ENCODE peak calls at places on chromosomes 2 and 18, in nine cellular contexts. One of them, this sample, is unnamed. For H3K4me1, the result is how much of the 10 kb centered on the place peaks cover.

GRCh38 chr2:1618191-1618961 is 125.9 kb downstream of the PXDN start:
- DNase-seq in CD8-positive, alpha-beta T cell: no peak
- DNase-seq in A673: no peak
- DNase-seq in SK-N-SH: no peak
- DNase-seq in lower lobe of right lung: peak
- DNase-seq in pancreas: no peak
- DNase-seq in HCT116: no peak
- DNase-seq in IMR-90: no peak
- DNase-seq in hepatocyte: no peak
- DNase-seq in this sample: peak

GRCh38 chr2:217853301-217853881 is 149.4 kb downstream of the TNS1 start:
- DNase-seq in hepatocyte: peak
- DNase-seq in HCT116: no peak
- DNase-seq in CD8-positive, alpha-beta T cell: no peak
- DNase-seq in lower lobe of right lung: no peak
- DNase-seq in A673: no peak
- DNase-seq in IMR-90: peak
- DNase-seq in SK-N-SH: no peak
- DNase-seq in pancreas: no peak
- DNase-seq in this sample: no peak

GRCh38 chr18:48408111-48408726 is 964 bp downstream of the ZBTB7C start:
- DNase-seq in CD8-positive, alpha-beta T cell: no peak
- DNase-seq in A673: no peak
- DNase-seq in HCT116: no peak
- DNase-seq in IMR-90: no peak
- DNase-seq in SK-N-SH: peak
- DNase-seq in pancreas: peak
- DNase-seq in hepatocyte: no peak
- DNase-seq in lower lobe of right lung: peak
- DNase-seq in this sample: no peak

GRCh38 chr2:47503481-47504070 is 100.6 kb downstream of the MSH2 start:
- DNase-seq in lower lobe of right lung: no peak
- DNase-seq in HCT116: no peak
- DNase-seq in hepatocyte: no peak
- DNase-seq in pancreas: no peak
- DNase-seq in CD8-positive, alpha-beta T cell: no peak
- DNase-seq in IMR-90: no peak
- DNase-seq in SK-N-SH: no peak
- DNase-seq in A673: no peak
- DNase-seq in this sample: no peak

GRCh38 chr2:123073956-123074355 is 951.1 kb upstream of the CNTNAP5 start:
- DNase-seq in IMR-90: no peak
- DNase-seq in hepatocyte: no peak
- DNase-seq in HCT116: no peak
- DNase-seq in pancreas: no peak
- DNase-seq in lower lobe of right lung: no peak
- DNase-seq in A673: no peak
- DNase-seq in SK-N-SH: no peak
- DNase-seq in CD8-positive, alpha-beta T cell: no peak
- DNase-seq in this sample: no peak

GRCh38 chr18:9712606-9713005 is 4.5 kb downstream of the RAB31 start:
- DNase-seq in IMR-90: no peak
- DNase-seq in SK-N-SH: no peak
- DNase-seq in CD8-positive, alpha-beta T cell: no peak
- DNase-seq in A673: no peak
- DNase-seq in pancreas: no peak
- DNase-seq in hepatocyte: no peak
- DNase-seq in HCT116: no peak
- DNase-seq in lower lobe of right lung: no peak
- DNase-seq in this sample: no peak

GRCh38 chr2:26438526-26438925 is 36.8 kb downstream of the DRC1 start:
- DNase-seq in hepatocyte: no peak
- DNase-seq in SK-N-SH: no peak
- DNase-seq in CD8-positive, alpha-beta T cell: no peak
- DNase-seq in pancreas: no peak
- DNase-seq in A673: no peak
- DNase-seq in IMR-90: peak
- DNase-seq in lower lobe of right lung: no peak
- DNase-seq in HCT116: no peak
- DNase-seq in this sample: no peak

GRCh38 chr2:7392076-7392787 is 475.0 kb downstream of the RNF144A start:
- DNase-seq in A673: no peak
- DNase-seq in pancreas: no peak
- DNase-seq in HCT116: no peak
- DNase-seq in IMR-90: no peak
- DNase-seq in SK-N-SH: no peak
- DNase-seq in lower lobe of right lung: no peak
- DNase-seq in hepatocyte: peak
- DNase-seq in CD8-positive, alpha-beta T cell: no peak
- DNase-seq in this sample: no peak

GRCh38 chr2:125167820-125168219 is 1142.7 kb downstream of the CNTNAP5 start:
- DNase-seq in IMR-90: peak
- DNase-seq in lower lobe of right lung: no peak
- DNase-seq in HCT116: no peak
- DNase-seq in hepatocyte: no peak
- DNase-seq in SK-N-SH: no peak
- DNase-seq in A673: no peak
- DNase-seq in CD8-positive, alpha-beta T cell: no peak
- DNase-seq in pancreas: no peak
- DNase-seq in this sample: no peak

GRCh38 chr18:67308819-67309218 is 207.7 kb downstream of the DSEL start:
- DNase-seq in CD8-positive, alpha-beta T cell: no peak
- DNase-seq in A673: no peak
- DNase-seq in HCT116: no peak
- DNase-seq in lower lobe of right lung: no peak
- DNase-seq in hepatocyte: no peak
- DNase-seq in SK-N-SH: no peak
- DNase-seq in pancreas: no peak
- DNase-seq in IMR-90: no peak
- DNase-seq in this sample: no peak

GRCh38 chr2:20050104-20050711 is 1.2 kb downstream of the LAPTM4A start:
- DNase-seq in lower lobe of right lung: no peak
- DNase-seq in hepatocyte: peak
- DNase-seq in SK-N-SH: peak
- DNase-seq in pancreas: no peak
- DNase-seq in CD8-positive, alpha-beta T cell: peak
- DNase-seq in HCT116: no peak
- DNase-seq in IMR-90: peak
- DNase-seq in A673: peak
- DNase-seq in this sample: no peak

GRCh38 chr2:232363784-232364615 is 14.6 kb upstream of the ALPP start:
- DNase-seq in pancreas: peak
- DNase-seq in SK-N-SH: no peak
- DNase-seq in IMR-90: peak
- DNase-seq in hepatocyte: no peak
- DNase-seq in HCT116: no peak
- DNase-seq in A673: no peak
- DNase-seq in CD8-positive, alpha-beta T cell: no peak
- DNase-seq in lower lobe of right lung: no peak
- DNase-seq in this sample: no peak

GRCh38 chr2:229900012-229900411 is 21.8 kb downstream of the TRIP12 start:
- DNase-seq in hepatocyte: no peak
- DNase-seq in CD8-positive, alpha-beta T cell: no peak
- DNase-seq in pancreas: no peak
- DNase-seq in HCT116: no peak
- DNase-seq in A673: no peak
- DNase-seq in IMR-90: no peak
- DNase-seq in SK-N-SH: no peak
- DNase-seq in lower lobe of right lung: no peak
- DNase-seq in this sample: no peak

GRCh38 chr2:229896857-229897256 is 25.0 kb downstream of the TRIP12 start:
- DNase-seq in SK-N-SH: no peak
- DNase-seq in hepatocyte: no peak
- DNase-seq in A673: no peak
- DNase-seq in pancreas: no peak
- DNase-seq in lower lobe of right lung: no peak
- DNase-seq in HCT116: no peak
- DNase-seq in CD8-positive, alpha-beta T cell: no peak
- DNase-seq in IMR-90: no peak
- DNase-seq in this sample: no peak

GRCh38 chr2:229899604-229900003 is 22.2 kb downstream of the TRIP12 start:
- DNase-seq in hepatocyte: no peak
- DNase-seq in CD8-positive, alpha-beta T cell: no peak
- DNase-seq in HCT116: no peak
- DNase-seq in pancreas: no peak
- DNase-seq in A673: no peak
- DNase-seq in IMR-90: no peak
- DNase-seq in SK-N-SH: no peak
- DNase-seq in lower lobe of right lung: no peak
- DNase-seq in this sample: no peak

GRCh38 chr2:229905601-229906000 is 16.2 kb downstream of the TRIP12 start:
- DNase-seq in lower lobe of right lung: no peak
- DNase-seq in pancreas: no peak
- DNase-seq in A673: no peak
- DNase-seq in hepatocyte: no peak
- DNase-seq in HCT116: no peak
- DNase-seq in SK-N-SH: no peak
- DNase-seq in CD8-positive, alpha-beta T cell: no peak
- DNase-seq in IMR-90: no peak
- DNase-seq in this sample: no peak

DNA sequence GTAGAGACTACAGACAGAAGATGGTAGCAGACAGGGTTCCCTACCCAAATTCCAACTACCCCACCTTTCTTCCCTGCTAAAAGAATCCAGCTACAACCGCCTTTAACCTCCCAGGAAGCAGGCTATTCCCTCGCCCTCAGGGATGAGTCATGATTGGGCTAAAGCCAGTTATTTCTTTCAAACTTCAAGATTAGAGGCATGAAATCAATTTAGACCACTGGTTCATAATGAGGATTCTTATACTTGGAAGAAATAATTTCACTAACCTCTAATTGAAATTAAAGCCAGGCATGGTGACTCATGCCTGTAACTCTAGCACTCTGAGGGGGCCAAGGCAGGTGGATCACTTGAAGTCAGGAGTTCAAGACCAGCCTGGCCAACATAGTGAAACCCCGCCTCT is 20.0 kb downstream of the TRIP12 start:
- DNase-seq in IMR-90: peak
- DNase-seq in hepatocyte: no peak
- DNase-seq in A673: peak
- DNase-seq in CD8-positive, alpha-beta T cell: no peak
- DNase-seq in lower lobe of right lung: no peak
- DNase-seq in pancreas: no peak
- DNase-seq in HCT116: peak
- DNase-seq in SK-N-SH: peak
- DNase-seq in this sample: no peak
- H3K4me1 ChIP-seq in IMR-90: under half
- H3K4me1 ChIP-seq in hepatocyte: under half
- H3K4me1 ChIP-seq in A673: under half
- H3K4me1 ChIP-seq in CD8-positive, alpha-beta T cell: under half
- H3K4me1 ChIP-seq in lower lobe of right lung: under half
- H3K4me1 ChIP-seq in pancreas: under half
- H3K4me1 ChIP-seq in HCT116: under half
- H3K4me1 ChIP-seq in SK-N-SH: under half
- H3K4me1 ChIP-seq in this sample: under half

GRCh38 chr2:167411367-167411766 is 523.1 kb downstream of the XIRP2 start:
- DNase-seq in SK-N-SH: no peak
- DNase-seq in CD8-positive, alpha-beta T cell: no peak
- DNase-seq in IMR-90: no peak
- DNase-seq in HCT116: no peak
- DNase-seq in pancreas: no peak
- DNase-seq in lower lobe of right lung: no peak
- DNase-seq in hepatocyte: no peak
- DNase-seq in A673: peak
- DNase-seq in this sample: no peak
- TF ChIP-seq CTCF in SK-N-SH: peak
- TF ChIP-seq CTCF in CD8-positive, alpha-beta T cell: no peak
- TF ChIP-seq CTCF in IMR-90: peak
- TF ChIP-seq CTCF in HCT116: no peak
- TF ChIP-seq CTCF in pancreas: no peak
- TF ChIP-seq CTCF in lower lobe of right lung: no peak
- TF ChIP-seq CTCF in hepatocyte: no peak
- TF ChIP-seq CTCF in A673: peak
- TF ChIP-seq CTCF in this sample: no peak

GRCh38 chr2:42793314-42794270 is 1.2 kb upstream of the HAAO start:
- DNase-seq in hepatocyte: peak
- DNase-seq in HCT116: no peak
- DNase-seq in lower lobe of right lung: no peak
- DNase-seq in pancreas: no peak
- DNase-seq in CD8-positive, alpha-beta T cell: no peak
- DNase-seq in SK-N-SH: peak
- DNase-seq in IMR-90: no peak
- DNase-seq in A673: peak
- DNase-seq in this sample: no peak

GRCh38 chr2:42794271-42795046 is 2.1 kb upstream of the HAAO start:
- DNase-seq in lower lobe of right lung: no peak
- DNase-seq in A673: peak
- DNase-seq in CD8-positive, alpha-beta T cell: no peak
- DNase-seq in SK-N-SH: peak
- DNase-seq in pancreas: no peak
- DNase-seq in HCT116: no peak
- DNase-seq in IMR-90: no peak
- DNase-seq in hepatocyte: peak
- DNase-seq in this sample: no peak

GRCh38 chr2:42795871-42796301 is 3.5 kb upstream of the HAAO start:
- DNase-seq in lower lobe of right lung: no peak
- DNase-seq in pancreas: no peak
- DNase-seq in HCT116: no peak
- DNase-seq in CD8-positive, alpha-beta T cell: no peak
- DNase-seq in hepatocyte: no peak
- DNase-seq in A673: peak
- DNase-seq in IMR-90: peak
- DNase-seq in SK-N-SH: no peak
- DNase-seq in this sample: no peak

GRCh38 chr2:42796427-42797248 is 4.3 kb upstream of the HAAO start:
- DNase-seq in hepatocyte: no peak
- DNase-seq in lower lobe of right lung: no peak
- DNase-seq in SK-N-SH: no peak
- DNase-seq in IMR-90: no peak
- DNase-seq in CD8-positive, alpha-beta T cell: no peak
- DNase-seq in HCT116: no peak
- DNase-seq in pancreas: no peak
- DNase-seq in A673: no peak
- DNase-seq in this sample: no peak

GRCh38 chr2:42795275-42795674 is 2.9 kb upstream of the HAAO start:
- DNase-seq in IMR-90: no peak
- DNase-seq in HCT116: no peak
- DNase-seq in SK-N-SH: no peak
- DNase-seq in CD8-positive, alpha-beta T cell: no peak
- DNase-seq in A673: no peak
- DNase-seq in lower lobe of right lung: no peak
- DNase-seq in pancreas: no peak
- DNase-seq in hepatocyte: no peak
- DNase-seq in this sample: no peak
- H3K4me3 ChIP-seq in IMR-90: no peak
- H3K4me3 ChIP-seq in HCT116: no peak
- H3K4me3 ChIP-seq in SK-N-SH: no peak
- H3K4me3 ChIP-seq in CD8-positive, alpha-beta T cell: no peak
- H3K4me3 ChIP-seq in A673: no peak
- H3K4me3 ChIP-seq in lower lobe of right lung: no peak
- H3K4me3 ChIP-seq in pancreas: no peak
- H3K4me3 ChIP-seq in hepatocyte: no peak
- H3K4me3 ChIP-seq in this sample: no peak

DNA sequence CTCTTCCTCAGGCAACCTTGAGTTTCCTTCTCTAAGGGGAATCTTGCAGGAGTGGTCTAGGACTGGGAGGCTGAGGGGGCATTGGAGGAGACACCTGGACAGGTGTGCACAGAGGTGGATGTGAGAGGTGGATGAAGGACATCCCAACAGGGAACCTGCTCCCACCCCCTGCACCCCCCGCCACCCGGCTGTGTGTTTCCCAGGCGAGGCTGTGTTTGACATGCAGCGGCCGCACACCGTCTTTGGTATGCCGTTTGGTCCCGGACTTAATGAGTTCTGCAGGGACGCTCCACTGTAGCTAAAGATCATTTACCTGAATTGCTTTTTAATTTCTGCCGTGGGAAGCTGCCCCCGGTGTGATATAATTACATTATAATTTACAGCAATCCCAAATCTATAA is 87.2 kb downstream of the GLI2 start:
- DNase-seq in lower lobe of right lung: peak
- DNase-seq in IMR-90: no peak
- DNase-seq in CD8-positive, alpha-beta T cell: no peak
- DNase-seq in hepatocyte: no peak
- DNase-seq in SK-N-SH: no peak
- DNase-seq in HCT116: no peak
- DNase-seq in A673: no peak
- DNase-seq in pancreas: no peak
- DNase-seq in this sample: no peak
- H3K4me1 ChIP-seq in lower lobe of right lung: under half
- H3K4me1 ChIP-seq in IMR-90: under half
- H3K4me1 ChIP-seq in CD8-positive, alpha-beta T cell: under half
- H3K4me1 ChIP-seq in hepatocyte: under half
- H3K4me1 ChIP-seq in SK-N-SH: half or more
- H3K4me1 ChIP-seq in HCT116: under half
- H3K4me1 ChIP-seq in A673: under half
- H3K4me1 ChIP-seq in pancreas: under half
- H3K4me1 ChIP-seq in this sample: under half

This sample was measured in mucosa of descending colon.